ENCODE peak calls at places on chromosomes 7 and 10, in five cellular contexts. Q is GM23338, G is AG04449, Y is colonic mucosa, Z is astrocyte of the spinal cord. V is an unnamed sample.

GRCh38 chr7:22920664-22921063 is 93.3 kb downstream of the HYCC1 start:
- DNase-seq in Q (no peak), G (no peak), Y (no peak), Z (no peak), V (no peak)

GRCh38 chr10:74177140-74177677 is 26.2 kb downstream of the ADK start:
- DNase-seq in Q (peak), G (no peak), Y (peak), Z (no peak), V (no peak)

GRCh38 chr10:26729395-26729794 is 31.9 kb downstream of the PDSS1 start:
- DNase-seq in Q (no peak), G (no peak), Y (no peak), Z (no peak), V (no peak)

GRCh38 chr7:152050547-152050971 is 25.1 kb downstream of the GALNT11 start:
- DNase-seq in Q (no peak), G (peak), Y (no peak), Z (peak), V (no peak)

GRCh38 chr10:2839081-2839725 is 228.1 kb upstream of the PFKP start:
- DNase-seq in Q (peak), G (no peak), Y (peak), Z (no peak), V (no peak)

GRCh38 chr7:27179030-27179429 is 4.9 kb upstream of the HOXA10 start:
- DNase-seq in Q (no peak), G (no peak), Y (no peak), Z (no peak), V (no peak)

GRCh38 chr10:113957013-113957412 is 86.7 kb upstream of the ADRB1 start:
- DNase-seq in Q (no peak), G (peak), Y (no peak), Z (peak), V (no peak)

GRCh38 chr10:73781879-73782748 is at the start of gene CHCHD1:
- DNase-seq in Q (peak), G (peak), Y (peak), Z (peak), V (peak)

GRCh38 chr10:117804470-117805011 is 242.2 kb downstream of the RAB11FIP2 start:
- DNase-seq in Q (no peak), G (no peak), Y (no peak), Z (no peak), V (no peak)

GRCh38 chr7:16925609-16926008 is 43.8 kb upstream of the AGR3 start:
- DNase-seq in Q (no peak), G (no peak), Y (no peak), Z (no peak), V (no peak)

GRCh38 chr10:24912214-24912613 is 40.2 kb downstream of the PRTFDC1 start:
- DNase-seq in Q (no peak), G (no peak), Y (no peak), Z (no peak), V (no peak)

GRCh38 chr7:40356871-40357676 is 222.3 kb downstream of the SUGCT start:
- DNase-seq in Q (no peak), G (no peak), Y (no peak), Z (peak), V (no peak)

GRCh38 chr7:29163854-29164253 is 17.5 kb upstream of the CPVL start:
- DNase-seq in Q (no peak), G (no peak), Y (no peak), Z (no peak), V (no peak)

GRCh38 chr10:94219829-94220228 is 142.9 kb downstream of the NOC3L start:
- DNase-seq in Q (no peak), G (no peak), Y (no peak), Z (no peak), V (no peak)

GRCh38 chr7:29950480-29950879 is 39.1 kb downstream of the SCRN1 start:
- DNase-seq in Q (no peak), G (no peak), Y (no peak), Z (no peak), V (no peak)

GRCh38 chr10:13784067-13784466 is 197.3 kb downstream of the PRPF18 start:
- DNase-seq in Q (peak), G (no peak), Y (no peak), Z (no peak), V (no peak)

GRCh38 chr7:50359995-50360925 is 55.7 kb downstream of the IKZF1 start:
- DNase-seq in Q (no peak), G (no peak), Y (no peak), Z (no peak), V (no peak)

GRCh38 chr10:92010026-92010713 is 86.6 kb downstream of the BTAF1 start:
- DNase-seq in Q (no peak), G (no peak), Y (no peak), Z (no peak), V (no peak)

GRCh38 chr10:77461636-77462296 is 175.8 kb downstream of the KCNMA1 start:
- DNase-seq in Q (no peak), G (no peak), Y (no peak), Z (no peak), V (no peak)

GRCh38 chr10:16717617-16718395 is 99.4 kb downstream of the RSU1 start:
- DNase-seq in Q (no peak), G (peak), Y (no peak), Z (peak), V (no peak)

GRCh38 chr10:121070257-121070656 is 219.1 kb downstream of the WDR11 start:
- DNase-seq in Q (peak), G (no peak), Y (peak), Z (no peak), V (no peak)

GRCh38 chr10:82310839-82311238 is 435.8 kb downstream of the NRG3 start:
- DNase-seq in Q (no peak), G (no peak), Y (no peak), Z (no peak), V (no peak)

GRCh38 chr10:35579726-35580420 is 25.3 kb upstream of the GJD4 start:
- DNase-seq in Q (no peak), G (no peak), Y (no peak), Z (no peak), V (no peak)

GRCh38 chr10:1168763-1169162 is 112.6 kb downstream of the WDR37 start:
- DNase-seq in Q (peak), G (no peak), Y (no peak), Z (no peak), V (no peak)

GRCh38 chr7:134458341-134458805 is 527 bp downstream of the AKR1B1 start:
- DNase-seq in Q (peak), G (no peak), Y (peak), Z (peak), V (no peak)

GRCh38 chr10:131928248-131929095 is 27.7 kb downstream of the PPP2R2D start:
- DNase-seq in Q (no peak), G (no peak), Y (no peak), Z (peak), V (no peak)

GRCh38 chr7:151306374-151306773 is 35.2 kb upstream of the NUB1 start:
- DNase-seq in Q (no peak), G (no peak), Y (no peak), Z (no peak), V (no peak)

GRCh38 chr7:36132025-36132424 is 21.0 kb upstream of the EEPD1 start:
- DNase-seq in Q (no peak), G (no peak), Y (no peak), Z (no peak), V (no peak)

GRCh38 chr7:115230882-115231508 is 309.1 kb downstream of the MDFIC start:
- DNase-seq in Q (no peak), G (peak), Y (no peak), Z (peak), V (no peak)

GRCh38 chr7:35035511-35035921 is 1.8 kb downstream of the DPY19L1 start:
- DNase-seq in Q (peak), G (no peak), Y (peak), Z (peak), V (no peak)

DNA sequence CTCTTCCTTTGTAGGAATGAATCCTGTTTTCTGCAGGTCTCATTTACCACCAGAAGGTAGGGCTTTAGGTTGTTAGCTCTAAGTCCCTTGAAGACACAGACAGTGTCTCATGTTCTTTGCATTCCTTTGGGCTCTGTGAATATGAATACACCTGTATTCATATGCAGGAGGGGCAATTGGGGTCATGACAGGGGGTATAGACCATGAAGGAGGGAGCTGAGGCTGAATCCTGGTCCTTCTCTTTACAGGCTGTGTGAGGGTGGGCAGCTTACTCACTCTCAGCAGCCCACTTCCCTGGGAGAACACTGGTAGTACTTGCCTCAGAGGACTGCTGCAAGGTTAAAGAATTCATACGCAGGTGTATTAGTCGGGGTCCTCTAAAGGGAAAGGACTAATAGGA is 267.2 kb upstream of the MGMT start:
- DNase-seq in Q (peak), G (no peak), Y (no peak), Z (no peak), V (no peak)
- TF ChIP-seq CTCF in Q (no peak), G (no peak), Y (no peak), Z (no peak), V (no peak)

DNA sequence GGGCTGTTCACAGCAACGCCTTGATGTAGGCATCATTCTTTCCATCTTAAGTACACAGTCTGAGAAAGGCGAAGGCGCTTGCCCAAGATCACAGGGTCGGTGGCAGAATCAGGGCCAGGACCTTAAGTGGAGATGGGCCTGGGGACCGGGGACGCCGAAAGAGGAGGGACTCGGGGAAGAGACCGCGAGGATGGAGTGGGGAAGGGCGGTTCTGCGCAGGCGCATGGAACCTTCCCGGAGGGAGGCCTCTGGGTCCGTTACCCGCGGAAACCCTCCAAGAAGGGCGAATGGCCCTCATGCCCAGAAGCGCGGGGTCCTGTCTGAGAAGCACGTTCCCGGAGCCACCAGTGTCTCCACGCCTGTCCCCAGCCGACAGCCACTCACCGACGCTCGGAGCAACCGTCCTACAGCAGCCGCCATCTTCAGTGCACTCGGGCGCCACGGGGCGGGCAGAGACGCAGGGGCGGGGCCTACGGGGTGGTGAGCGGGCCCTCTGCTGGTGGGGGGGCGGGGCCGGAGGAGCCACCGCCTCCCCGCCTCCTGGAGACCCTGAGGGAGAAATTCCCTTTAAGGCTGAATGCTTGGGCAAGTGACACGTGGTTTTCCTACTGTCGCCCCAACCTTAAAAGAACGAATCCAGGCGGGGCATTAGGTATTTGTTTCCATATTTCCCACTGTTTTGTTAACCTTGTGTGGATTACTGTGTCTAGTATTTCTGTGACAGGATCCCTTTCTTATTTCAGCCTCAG is at the start of gene PRDX3:
- DNase-seq in Q (peak), G (no peak), Y (peak), Z (peak), V (no peak)
- TF ChIP-seq CTCF in Q (no peak), G (peak), Y (no peak), Z (no peak), V (no peak)

GRCh38 chr7:73839743-73840714 is 2.3 kb downstream of the METTL27 start:
- DNase-seq in Q (peak), G (no peak), Y (no peak), Z (no peak), V (no peak)
- TF ChIP-seq CTCF in Q (peak), G (no peak), Y (no peak), Z (no peak), V (no peak)

DNA sequence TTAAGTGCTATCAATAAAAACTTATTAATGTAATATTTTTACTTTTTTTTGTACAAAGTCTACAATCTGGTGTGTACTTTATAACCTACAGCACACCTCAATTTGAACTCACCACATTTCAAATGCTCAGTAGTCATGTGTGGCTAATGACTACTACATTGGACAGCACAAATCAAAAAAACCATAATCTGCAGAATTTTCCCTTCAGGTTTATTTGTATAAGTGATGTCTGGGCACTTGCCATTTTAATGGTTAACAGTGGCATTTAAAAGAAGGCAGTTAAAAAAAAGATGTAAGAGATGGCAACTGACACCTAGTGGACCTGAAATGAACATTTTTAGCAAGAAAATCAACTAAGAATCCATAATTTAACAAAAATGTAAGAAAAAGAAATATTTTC is 124.6 kb upstream of the NRBF2 start:
- DNase-seq in Q (no peak), G (no peak), Y (no peak), Z (no peak), V (no peak)
- TF ChIP-seq CTCF in Q (no peak), G (no peak), Y (no peak), Z (no peak), V (no peak)

V was measured in D721Med.